ENCODE peak calls at places on chromosomes 1 and 21, in seven cellular contexts. U is HCT116, F is heart right ventricle, P is body of pancreas, Q is dorsolateral prefrontal cortex, K is A549, G is cardiac muscle cell. V is an unnamed sample.

GRCh38 chr1:234743866-234744581 is 134.0 kb upstream of the IRF2BP2 start:
- DNase-seq in U (no peak), P (no peak), K (no peak), Q (no peak), F (no peak), G (no peak), V (no peak)

GRCh38 chr21:41566500-41567014 is 58.6 kb upstream of the TMPRSS2 start:
- DNase-seq in K (no peak), G (no peak), P (no peak), U (no peak), F (no peak), Q (no peak), V (no peak)

GRCh38 chr1:30928171-30928570 is 19.6 kb upstream of the SDC3 start:
- DNase-seq in K (no peak), F (no peak), U (no peak), Q (no peak), P (no peak), G (no peak), V (no peak)

GRCh38 chr1:242129103-242129502 is 130.2 kb upstream of the MAP1LC3C start:
- DNase-seq in P (no peak), K (peak), F (no peak), Q (no peak), G (peak), U (peak), V (no peak)

GRCh38 chr1:229642376-229642775 is 16.3 kb downstream of the URB2 start:
- DNase-seq in U (no peak), Q (no peak), G (no peak), K (no peak), F (no peak), P (no peak), V (no peak)

GRCh38 chr1:214862421-214862820 is 220.1 kb upstream of the KCNK2 start:
- DNase-seq in U (no peak), F (no peak), G (no peak), Q (no peak), K (no peak), P (no peak), V (no peak)

GRCh38 chr1:168640184-168640583 is 63.8 kb downstream of the XCL1 start:
- DNase-seq in Q (no peak), F (no peak), G (no peak), K (no peak), P (no peak), U (no peak), V (no peak)

GRCh38 chr1:174584071-174584470 is 136.3 kb downstream of the GPR52 start:
- DNase-seq in G (no peak), Q (no peak), P (no peak), K (no peak), U (no peak), F (no peak), V (no peak)

GRCh38 chr21:14737922-14738321 is 191.8 kb upstream of the SAMSN1 start:
- DNase-seq in K (peak), Q (no peak), U (peak), G (peak), P (peak), F (no peak), V (no peak)

GRCh38 chr1:202245391-202245790 is 51.8 kb downstream of the LGR6 start:
- DNase-seq in P (no peak), K (no peak), Q (no peak), F (no peak), U (no peak), G (no peak), V (no peak)

GRCh38 chr1:187465441-187465840 is 636.7 kb downstream of the PLA2G4A start:
- DNase-seq in K (no peak), G (no peak), F (no peak), P (no peak), U (no peak), Q (no peak), V (no peak)

GRCh38 chr1:217435159-217435558 is 195.7 kb downstream of the GPATCH2 start:
- DNase-seq in F (no peak), K (no peak), Q (no peak), G (no peak), P (no peak), U (no peak), V (no peak)

DNA sequence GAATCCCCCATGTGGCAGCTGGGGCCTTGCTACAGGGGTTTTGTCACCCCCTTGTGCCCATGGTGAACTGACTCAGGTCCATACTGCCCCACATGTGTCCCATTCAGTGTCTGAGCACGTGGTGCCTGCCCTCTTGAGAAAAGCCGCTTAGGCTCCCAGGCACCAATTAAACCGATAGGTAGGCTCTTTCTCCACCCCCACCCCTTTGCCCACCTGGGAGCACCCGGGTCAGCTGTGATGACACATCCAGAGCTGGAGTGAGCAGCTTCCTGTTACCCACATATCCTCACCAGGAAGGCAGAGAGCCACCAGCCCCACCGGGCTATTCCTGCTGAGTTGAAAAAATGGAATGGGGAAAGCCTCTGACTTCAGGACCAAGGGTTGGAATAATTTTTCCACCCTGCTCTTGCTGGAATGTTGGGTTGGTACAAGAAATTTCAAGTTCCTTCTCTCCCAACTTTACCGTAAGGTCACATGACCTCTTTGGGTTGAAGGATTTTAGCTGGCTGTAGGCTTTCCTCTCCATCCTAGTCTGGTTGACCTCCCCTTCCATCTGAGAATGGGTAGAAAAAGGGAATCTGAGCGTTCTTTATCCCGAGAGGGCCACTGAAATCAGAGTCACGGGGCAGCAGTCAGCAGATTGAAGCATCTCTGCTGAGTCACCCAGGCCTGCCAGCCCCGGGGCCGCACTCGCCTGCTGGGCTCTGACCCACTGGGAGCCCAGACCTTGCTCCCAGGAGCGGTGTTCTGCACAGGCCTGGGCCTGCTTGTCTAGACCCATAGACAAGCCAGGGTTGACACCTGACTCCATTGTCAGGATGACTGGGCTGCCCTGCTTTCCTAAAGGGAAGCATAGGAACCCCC is 30.8 kb downstream of the TMCC2 start:
- DNase-seq in Q (peak), P (no peak), G (no peak), K (no peak), F (no peak), U (no peak), V (peak)
- H3K27ac ChIP-seq in Q (peak), P (no peak), G (no peak), K (peak), F (no peak), U (peak), V (peak)

GRCh38 chr1:167441222-167441621 is 77.1 kb downstream of the CD247 start:
- DNase-seq in Q (no peak), F (no peak), U (no peak), K (no peak), G (no peak), P (no peak), V (no peak)
- H3K27ac ChIP-seq in Q (no peak), F (no peak), U (no peak), K (no peak), G (no peak), P (no peak), V (no peak)

GRCh38 chr1:179146916-179147315 is 65.0 kb downstream of the TOR3A start:
- DNase-seq in U (no peak), K (no peak), Q (no peak), F (no peak), G (no peak), P (no peak), V (no peak)
- H3K27ac ChIP-seq in U (no peak), K (no peak), Q (no peak), F (no peak), G (no peak), P (no peak), V (no peak)

GRCh38 chr21:15841856-15842564 is 112.2 kb downstream of the USP25 start:
- DNase-seq in G (no peak), Q (no peak), P (no peak), F (no peak), U (no peak), K (no peak), V (no peak)
- H3K27ac ChIP-seq in G (no peak), Q (no peak), P (no peak), F (no peak), U (no peak), K (no peak), V (no peak)

DNA sequence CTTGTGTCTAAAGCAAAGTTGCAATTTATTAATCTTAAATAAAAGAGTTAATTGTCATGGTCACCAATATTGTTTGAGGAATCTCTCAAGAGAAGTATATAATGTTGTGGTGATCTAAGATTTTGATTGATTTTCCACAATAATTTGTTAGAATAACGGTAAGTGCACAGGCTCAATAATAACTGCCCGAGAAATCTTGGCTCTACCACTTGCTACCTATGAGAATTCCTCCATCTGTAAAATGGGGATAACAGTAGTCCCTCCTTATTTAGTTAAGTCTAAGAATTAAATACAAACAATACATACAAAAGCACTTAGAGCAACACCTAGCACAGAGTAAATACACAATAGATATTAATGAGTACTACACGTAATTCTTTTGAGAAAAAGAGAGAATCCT is 18.8 kb downstream of the SCAF4 start:
- DNase-seq in P (no peak), K (no peak), U (no peak), Q (no peak), F (no peak), G (no peak), V (no peak)
- H3K27ac ChIP-seq in P (no peak), K (no peak), U (no peak), Q (no peak), F (no peak), G (no peak), V (no peak)